ENCODE peak calls at places on chromosomes 1 and 21, in five cellular contexts. F is tibial artery, T is aorta, Q is heart right ventricle, P is cardiac muscle cell. Y is an unnamed sample.
A peak's percentile ranks its signal among the peaks of the same experiment; 100 is the strongest.

GRCh38 chr1:39167632-39168209 is 36.8 kb upstream of the MACF1 start:
- DNase-seq in P (peak; percentile 67), Q (no peak), T (no peak), F (no peak), Y (no peak)

GRCh38 chr1:175415133-175415712 is 222.6 kb upstream of the KIAA0040 start:
- DNase-seq in P (no peak), T (no peak), F (no peak), Q (no peak), Y (no peak)

GRCh38 chr1:37037675-37038074 is 3.4 kb upstream of the GRIK3 start:
- DNase-seq in F (no peak), P (no peak), T (no peak), Q (no peak), Y (no peak)

GRCh38 chr1:239676522-239677273 is 290.3 kb downstream of the CHRM3 start:
- DNase-seq in Q (no peak), F (no peak), P (no peak), T (no peak), Y (no peak)

GRCh38 chr21:38955495-38955894 is 149.8 kb downstream of the ETS2 start:
- DNase-seq in P (peak; percentile 42), F (no peak), T (no peak), Q (peak; percentile 32), Y (no peak)

GRCh38 chr1:24910751-24911650 is 19.1 kb downstream of the RUNX3 start:
- DNase-seq in F (no peak), Q (no peak), T (peak; percentile 68), P (peak; percentile 14), Y (peak; percentile 66)

GRCh38 chr1:165886988-165887387 is 59.6 kb downstream of the UCK2 start:
- DNase-seq in Q (no peak), T (no peak), P (no peak), F (no peak), Y (no peak)

GRCh38 chr1:17957588-17958267 is 149.9 kb upstream of the IGSF21 start:
- DNase-seq in F (peak; percentile 22), T (no peak), P (peak; percentile 2), Q (no peak), Y (no peak)

GRCh38 chr21:46253610-46254124 is 25.1 kb upstream of the LSS start:
- DNase-seq in T (no peak), F (no peak), P (peak; percentile 25), Q (no peak), Y (no peak)

GRCh38 chr1:209364716-209365115 is 218.8 kb upstream of the CAMK1G start:
- DNase-seq in P (no peak), F (no peak), Q (no peak), T (no peak), Y (no peak)

GRCh38 chr1:66533804-66534745 is at the start of gene SGIP1:
- DNase-seq in P (peak; percentile 78), T (peak; percentile 81), Q (peak; percentile 55), F (peak; percentile 79), Y (peak; percentile 48)

GRCh38 chr1:88646852-88647645 is 37.0 kb upstream of the PKN2 start:
- DNase-seq in F (no peak), T (no peak), Q (no peak), P (no peak), Y (no peak)

GRCh38 chr1:30335997-30336390 is 387.4 kb downstream of the MATN1 start:
- DNase-seq in F (no peak), Q (no peak), T (no peak), P (no peak), Y (no peak)

GRCh38 chr1:156419863-156420208 is 50.8 kb downstream of the RHBG start:
- DNase-seq in Q (no peak), F (no peak), P (no peak), T (no peak), Y (no peak)

GRCh38 chr1:216518844-216519627 is 95.8 kb upstream of the USH2A start:
- DNase-seq in F (no peak), Q (no peak), P (no peak), T (no peak), Y (no peak)

GRCh38 chr1:240976685-240977084 is 364.7 kb upstream of the GREM2 start:
- DNase-seq in F (no peak), Q (no peak), T (no peak), P (no peak), Y (no peak)

GRCh38 chr1:2582401-2582800 is 4.2 kb upstream of the PRXL2B start:
- DNase-seq in Q (no peak), F (no peak), T (peak; percentile 35), P (peak; percentile 19), Y (peak; percentile 22)

GRCh38 chr1:230906226-230906625 is 37.9 kb upstream of the C1orf198 start:
- DNase-seq in P (no peak), F (no peak), T (no peak), Q (no peak), Y (no peak)

GRCh38 chr1:58919986-58920376 is 136.1 kb upstream of the JUN start:
- DNase-seq in F (no peak), P (no peak), Q (no peak), T (no peak), Y (no peak)

GRCh38 chr1:55382699-55383377 is 167.7 kb upstream of the USP24 start:
- DNase-seq in F (no peak), T (no peak), Q (no peak), P (no peak), Y (no peak)

GRCh38 chr1:66251521-66251920 is 282.4 kb upstream of the SGIP1 start:
- DNase-seq in T (no peak), F (no peak), P (no peak), Q (no peak), Y (no peak)

GRCh38 chr1:206685256-206685748 is 597 bp downstream of the MAPKAPK2 start:
- DNase-seq in T (peak; percentile 57), P (no peak), Q (peak; percentile 47), F (no peak), Y (peak; percentile 65)

GRCh38 chr1:90340604-90341003 is 345.7 kb downstream of the ZNF326 start:
- DNase-seq in P (no peak), F (no peak), T (no peak), Q (no peak), Y (no peak)

GRCh38 chr21:22575165-22575584 is 1577.0 kb downstream of the NCAM2 start:
- DNase-seq in P (no peak), Q (no peak), T (no peak), F (no peak), Y (no peak)

GRCh38 chr1:106747791-106748190 is 308.7 kb upstream of the PRMT6 start:
- DNase-seq in T (no peak), F (no peak), Q (no peak), P (no peak), Y (no peak)

GRCh38 chr1:54219688-54220003 is 19.7 kb downstream of the MRPL37 start:
- DNase-seq in P (no peak), F (no peak), T (no peak), Q (no peak), Y (no peak)
- H3K4me1 ChIP-seq in P (peaks cover 8% of the 10 kb centered on the region), F (peaks cover 30% of the 10 kb centered on the region), T (no peaks in the 10 kb centered on the region), Q (peaks cover 21% of the 10 kb centered on the region), Y (peaks cover 26% of the 10 kb centered on the region)

GRCh38 chr1:10495942-10496341 is 21.2 kb downstream of the PEX14 start:
- DNase-seq in F (no peak), Q (no peak), T (no peak), P (no peak), Y (no peak)
- H3K4me3 ChIP-seq in F (no peak overlapping the region), Q (no peak overlapping the region), T (no peak overlapping the region), P (no peak overlapping the region), Y (no peak overlapping the region)

DNA sequence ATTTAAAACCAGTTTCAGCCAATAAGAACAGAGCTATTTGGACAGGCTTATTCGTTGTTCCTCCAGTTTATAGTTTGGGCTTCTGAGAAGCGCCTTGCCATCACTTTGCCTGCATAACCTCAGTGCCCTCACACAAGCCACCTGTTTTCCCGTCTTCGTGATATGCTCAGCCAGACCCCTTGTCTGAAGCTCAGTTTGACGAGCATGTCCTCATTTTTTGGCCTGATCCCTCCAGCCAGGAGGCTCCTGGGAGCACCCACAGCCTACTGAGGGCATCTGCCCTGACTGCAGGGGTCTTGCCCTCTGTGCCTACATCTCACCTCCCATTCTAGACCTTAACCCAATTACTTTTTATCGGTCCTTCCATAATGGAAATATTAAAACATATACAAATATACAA is 95.3 kb downstream of the ADARB1 start:
- DNase-seq in T (no peak), Q (no peak), P (no peak), F (no peak), Y (no peak)
- H3K4me1 ChIP-seq in T (peaks cover 2% of the 10 kb centered on the region), Q (peaks cover 6% of the 10 kb centered on the region), P (no peaks in the 10 kb centered on the region), F (peaks cover 66% of the 10 kb centered on the region), Y (peaks cover 13% of the 10 kb centered on the region)

DNA sequence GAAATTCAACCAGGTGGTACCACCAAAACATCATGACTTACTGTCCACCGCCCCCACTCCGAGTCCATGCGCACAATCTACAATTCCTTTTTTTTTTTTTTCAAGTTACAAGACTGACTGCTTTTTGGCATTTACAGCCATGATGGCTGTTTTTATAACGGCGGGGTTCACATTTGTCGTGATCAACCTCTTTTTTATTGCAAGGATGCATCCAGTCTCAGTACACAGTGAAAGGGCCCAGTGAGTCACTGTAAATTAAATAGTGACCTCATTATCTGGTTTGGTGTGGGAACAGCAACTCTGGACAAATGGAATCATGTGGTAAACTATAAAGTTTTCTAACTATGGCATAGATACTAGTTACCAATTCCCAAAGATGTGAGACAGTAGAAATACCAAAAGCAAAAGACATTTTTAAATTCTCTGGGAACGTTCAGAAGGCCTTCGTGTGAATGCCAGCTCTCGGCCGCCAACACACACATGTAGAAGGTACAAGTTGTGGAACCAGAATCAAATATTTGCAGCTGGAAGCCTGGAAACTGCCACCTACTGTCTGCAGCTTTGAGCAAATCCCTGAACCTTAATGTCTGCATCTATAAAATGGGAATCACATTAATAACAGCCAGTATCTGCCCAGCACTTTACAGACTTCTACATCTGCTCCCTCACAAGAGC is 4.9 kb downstream of the GLIS1 start:
- DNase-seq in T (no peak), P (no peak), Q (no peak), F (no peak), Y (no peak)
- H3K4me3 ChIP-seq in T (no peak overlapping the region), P (no peak overlapping the region), Q (no peak overlapping the region), F (no peak overlapping the region), Y (no peak overlapping the region)

DNA sequence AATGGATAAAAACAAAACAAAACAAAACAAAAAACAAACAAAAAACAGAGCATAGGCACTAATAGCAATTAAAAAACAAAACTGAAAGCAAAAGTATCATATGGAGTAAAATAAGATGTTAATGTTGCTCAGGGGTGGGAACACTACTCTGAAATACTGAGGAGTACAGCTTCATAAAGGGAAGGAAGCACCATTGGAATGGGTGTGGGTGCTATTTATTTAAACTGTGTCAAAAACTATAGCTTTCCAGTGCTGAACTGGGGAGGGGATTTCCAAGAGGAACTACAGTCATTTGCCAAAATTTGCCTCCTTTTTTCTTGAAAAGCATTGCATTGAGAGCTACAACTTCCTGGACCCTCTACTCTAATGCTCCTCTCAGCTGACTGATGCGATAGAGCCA is 40.0 kb downstream of the SPTA1 start:
- DNase-seq in P (no peak), T (no peak), F (no peak), Q (no peak), Y (no peak)
- H3K4me1 ChIP-seq in P (peaks cover 16% of the 10 kb centered on the region), T (no peaks in the 10 kb centered on the region), F (no peaks in the 10 kb centered on the region), Q (no peaks in the 10 kb centered on the region), Y (peaks cover 7% of the 10 kb centered on the region)

DNA sequence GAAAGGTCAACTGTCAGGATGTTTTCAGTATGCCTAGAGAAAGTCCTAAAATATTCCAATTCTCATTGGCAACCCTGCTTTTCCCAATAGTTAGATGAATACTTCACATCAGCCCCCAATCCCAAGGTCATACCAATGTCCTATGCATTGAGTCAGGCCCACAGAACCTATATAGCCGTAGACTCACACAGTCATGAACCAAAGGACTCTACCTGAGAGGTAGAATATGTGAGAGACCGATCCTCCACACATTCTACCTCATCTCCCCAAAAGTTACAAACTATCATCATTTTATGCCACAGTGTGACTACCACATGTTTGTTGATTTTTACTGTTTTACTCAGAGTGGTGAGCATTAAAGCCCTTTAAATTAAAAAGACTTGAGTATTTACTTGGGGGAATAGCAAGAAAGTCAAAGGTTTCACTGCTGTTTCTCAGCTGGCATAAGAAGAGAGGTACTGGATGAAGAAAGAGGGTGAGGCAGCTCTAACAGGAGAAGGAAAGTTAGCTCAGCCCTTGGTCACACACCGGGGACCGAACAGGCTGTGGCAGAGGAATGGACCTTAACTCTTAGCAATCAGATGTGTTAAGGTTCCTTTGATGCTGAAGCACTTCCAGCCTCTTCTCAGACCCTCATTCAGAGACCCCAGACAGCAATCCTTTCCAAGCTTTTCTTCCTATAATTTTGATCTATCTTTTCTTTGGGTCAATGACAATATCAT is 930 bp downstream of the CD48 start:
- DNase-seq in P (no peak), F (no peak), T (no peak), Q (no peak), Y (no peak)
- H3K4me3 ChIP-seq in P (no peak overlapping the region), F (no peak overlapping the region), T (no peak overlapping the region), Q (no peak overlapping the region), Y (peak overlapping the region; percentile 48)

Y was measured in lower lobe of right lung.